ENCODE peak calls at places on chromosomes 6 and 20, in six cellular contexts. B is psoas muscle; S is MCF 10A; N is CD8-positive, alpha-beta T cell; Q is IMR-90; V is GM20000. K is an unnamed sample.

GRCh38 chr20:32127347-32127746 is 17.8 kb downstream of the TM9SF4 start:
- DNase-seq in S (no peak), V (no peak), Q (no peak), B (no peak), N (no peak), K (no peak)

GRCh38 chr20:23143098-23143497 is 57.0 kb upstream of the CD93 start:
- DNase-seq in B (peak; percentile 79), N (no peak), Q (peak; percentile 85), V (no peak), S (peak; percentile 89), K (no peak)

GRCh38 chr20:25249198-25249931 is 1.5 kb downstream of the PYGB start:
- DNase-seq in V (no peak), Q (peak; percentile 15), N (no peak), S (peak; percentile 56), B (no peak), K (no peak)

GRCh38 chr20:61886721-61887658 is 178.7 kb downstream of the TAF4 start:
- DNase-seq in S (peak; percentile 25), Q (peak; percentile 35), N (peak; percentile 10), B (peak; percentile 51), V (peak; percentile 71), K (no peak)

GRCh38 chr6:9240861-9241260 is 805.5 kb upstream of the SLC35B3 start:
- DNase-seq in N (no peak), S (no peak), Q (no peak), V (no peak), B (no peak), K (no peak)

GRCh38 chr6:139863356-139863755 is 488.9 kb upstream of the CITED2 start:
- DNase-seq in Q (peak; percentile 81), V (no peak), S (no peak), N (no peak), B (no peak), K (no peak)

GRCh38 chr6:34295721-34296120 is 46.9 kb upstream of the SMIM29 start:
- DNase-seq in B (no peak), S (no peak), N (no peak), V (peak; percentile 55), Q (peak; percentile 69), K (no peak)

GRCh38 chr6:84224251-84224650 is 3.2 kb downstream of the CEP162 start:
- DNase-seq in Q (no peak), N (no peak), V (no peak), B (no peak), S (no peak), K (no peak)

GRCh38 chr6:129590408-129591022 is 119.5 kb downstream of the ARHGAP18 start:
- DNase-seq in V (no peak), Q (peak; percentile 99), S (peak; percentile 55), N (no peak), B (no peak), K (no peak)

GRCh38 chr6:113995632-113996031 is 24.7 kb upstream of the HDAC2 start:
- DNase-seq in S (peak; percentile 69), Q (peak; percentile 98), V (no peak), N (no peak), B (peak; percentile 67), K (no peak)

GRCh38 chr6:33314515-33314942 is 651 bp upstream of the TAPBP start:
- DNase-seq in N (no peak), V (peak; percentile 75), B (peak; percentile 68), Q (peak; percentile 86), S (peak; percentile 83), K (no peak)

GRCh38 chr6:1686117-1687098 is 76.7 kb downstream of the FOXC1 start:
- DNase-seq in N (no peak), V (no peak), Q (peak; percentile 96), B (no peak), S (peak; percentile 96), K (no peak)

GRCh38 chr20:32485126-32485769 is 99.9 kb downstream of the NOL4L start:
- DNase-seq in Q (peak; percentile 83), N (peak; percentile 72), B (peak; percentile 81), S (peak; percentile 79), V (peak; percentile 81), K (no peak)

GRCh38 chr6:51025082-51025777 is 206.6 kb downstream of the TFAP2B start:
- DNase-seq in B (peak; percentile 19), S (peak; percentile 55), V (no peak), Q (peak; percentile 7), N (no peak), K (no peak)

GRCh38 chr20:49558826-49559225 is 9.1 kb downstream of the PTGIS start:
- DNase-seq in N (no peak), Q (no peak), S (no peak), V (no peak), B (no peak), K (no peak)

GRCh38 chr6:118678866-118679265 is 27.5 kb upstream of the CEP85L start:
- DNase-seq in Q (peak; percentile 43), N (no peak), B (no peak), V (no peak), S (no peak), K (no peak)

GRCh38 chr6:149852881-149853280 is 11.3 kb downstream of the LRP11 start:
- DNase-seq in V (no peak), B (no peak), S (no peak), N (no peak), Q (no peak), K (no peak)

GRCh38 chr6:41167173-41167963 is 4.5 kb upstream of the TREM2 start:
- DNase-seq in Q (peak; percentile 19), B (no peak), S (peak; percentile 44), N (no peak), V (no peak), K (no peak)

GRCh38 chr6:53293691-53294090 is 55.1 kb downstream of the ELOVL5 start:
- DNase-seq in Q (no peak), B (no peak), S (no peak), V (no peak), N (no peak), K (no peak)

GRCh38 chr6:133958782-133959181 is 5.8 kb downstream of the TBPL1 start:
- DNase-seq in B (no peak), N (no peak), V (no peak), Q (no peak), S (no peak), K (no peak)

GRCh38 chr6:33339193-33339592 is 21.6 kb upstream of the ZBTB22 start:
- DNase-seq in Q (no peak), S (no peak), B (no peak), V (no peak), N (no peak), K (no peak)

GRCh38 chr20:45924391-45925261 is 9.9 kb upstream of the PCIF1 start:
- DNase-seq in V (no peak), N (no peak), Q (peak; percentile 61), B (no peak), S (no peak), K (no peak)

GRCh38 chr6:88374556-88374955 is 208.4 kb upstream of the CNR1 start:
- DNase-seq in N (no peak), S (no peak), Q (no peak), V (no peak), B (no peak), K (no peak)

GRCh38 chr6:15626878-15627683 is 35.7 kb downstream of the DTNBP1 start:
- DNase-seq in N (no peak), B (no peak), Q (no peak), S (no peak), V (no peak), K (no peak)

GRCh38 chr6:3451498-3451897 is 5.4 kb downstream of the SLC22A23 start:
- DNase-seq in S (no peak), N (no peak), V (no peak), B (no peak), Q (no peak), K (no peak)

GRCh38 chr6:14200047-14200446 is 82.5 kb downstream of the CD83 start:
- DNase-seq in V (no peak), S (peak; percentile 83), B (no peak), N (no peak), Q (peak; percentile 54), K (no peak)

GRCh38 chr6:3209114-3210023 is 18.1 kb downstream of the TUBB2B start:
- DNase-seq in V (peak; percentile 56), B (peak; percentile 67), Q (peak; percentile 98), S (peak; percentile 99), N (no peak), K (peak; percentile 55)

GRCh38 chr20:51643390-51643789 is 100.9 kb upstream of the NFATC2 start:
- DNase-seq in S (no peak), B (no peak), Q (no peak), N (no peak), V (no peak), K (no peak)

GRCh38 chr6:44102527-44102926 is 24.7 kb downstream of the MRPL14 start:
- DNase-seq in B (no peak), Q (no peak), V (no peak), N (no peak), S (no peak), K (no peak)

GRCh38 chr6:70413114-70413828 is at the start of gene FAM135A:
- DNase-seq in N (peak; percentile 91), S (peak; percentile 99), B (peak; percentile 97), Q (peak; percentile 96), V (peak; percentile 98), K (peak; percentile 67)

GRCh38 chr6:122284848-122285247 is 114.6 kb upstream of the HSF2 start:
- DNase-seq in N (no peak), B (no peak), Q (no peak), S (no peak), V (no peak), K (no peak)

GRCh38 chr6:122286512-122286911 is 112.9 kb upstream of the HSF2 start:
- DNase-seq in Q (no peak), B (no peak), V (no peak), S (no peak), N (no peak), K (no peak)

GRCh38 chr6:122285292-122285913 is 114.0 kb upstream of the HSF2 start:
- DNase-seq in Q (no peak), V (no peak), B (no peak), S (no peak), N (no peak), K (no peak)

GRCh38 chr6:122289721-122290501 is 109.5 kb upstream of the HSF2 start:
- DNase-seq in B (no peak), V (no peak), N (no peak), S (peak; percentile 34), Q (peak; percentile 7), K (no peak)
- TF ChIP-seq CTCF in B (peak; percentile 42), V (no peak), N (no peak), S (peak; percentile 20), Q (peak; percentile 21), K (peak; percentile 37)

GRCh38 chr20:58839474-58839874 is 11.2 kb downstream of the GNAS-AS1 start:
- DNase-seq in Q (peak; percentile 24), S (no peak), N (peak; percentile 28), B (peak; percentile 68), V (peak; percentile 64), K (no peak)
- TF ChIP-seq CTCF in Q (peak; percentile 31), S (peak; percentile 35), N (peak; percentile 48), B (peak; percentile 42), V (peak; percentile 30), K (peak; percentile 24)

DNA sequence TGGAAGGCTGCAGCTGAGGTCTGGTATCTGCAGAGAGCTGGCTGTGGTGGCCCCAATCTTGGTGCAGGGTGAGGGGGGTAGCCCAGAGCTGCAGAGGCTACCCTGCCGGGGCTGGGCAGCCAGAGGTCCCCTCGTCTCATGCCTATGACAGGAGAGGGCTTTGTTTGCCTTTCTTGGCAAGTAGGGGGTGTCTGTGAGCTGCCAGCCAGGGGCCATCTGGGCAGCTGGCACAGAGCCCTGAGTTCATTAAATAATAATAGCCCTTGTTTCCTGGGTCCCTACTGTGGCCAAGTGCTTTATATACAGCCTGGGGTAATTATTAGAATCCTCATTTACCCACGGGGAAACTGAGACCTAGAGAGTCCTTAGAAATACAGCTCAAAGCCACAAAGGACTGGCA is 66.6 kb downstream of the EZR start:
- DNase-seq in B (no peak), S (no peak), N (no peak), Q (no peak), V (no peak), K (no peak)
- TF ChIP-seq CTCF in B (no peak), S (no peak), N (no peak), Q (no peak), V (no peak), K (peak; percentile 58)

GRCh38 chr6:105793132-105793531 is 293.0 kb upstream of the PRDM1 start:
- DNase-seq in V (no peak), Q (no peak), N (no peak), B (no peak), S (peak; percentile 62), K (no peak)
- TF ChIP-seq CTCF in V (no peak), Q (peak; percentile 6), N (no peak), B (peak; percentile 15), S (peak; percentile 13), K (no peak)

K was measured in D721Med.